ENCODE peak calls at places on chromosome 13, in seven cellular contexts. J is heart left ventricle; M is mucosa of descending colon; A is ascending aorta; X is CD4-positive, alpha-beta T cell; H is A549; Y is neural progenitor cell. U is an unnamed sample. For H3K9me3, the result is how much of the 10 kb centered on the place peaks cover.

GRCh38 chr13:103222683-103223082 is 156.5 kb upstream of the SLC10A2 start:
- DNase-seq in J (no peak), M (no peak), A (no peak), X (no peak), H (no peak), Y (no peak), U (no peak)

GRCh38 chr13:46403851-46404731 is 17.0 kb upstream of the RUBCNL start:
- DNase-seq in J (no peak), M (no peak), A (no peak), X (no peak), H (no peak), Y (no peak), U (no peak)

GRCh38 chr13:109743706-109744453 is 42.5 kb downstream of the IRS2 start:
- DNase-seq in J (no peak), M (no peak), A (no peak), X (no peak), H (peak), Y (no peak), U (no peak)

GRCh38 chr13:93927431-93927830 is 552.1 kb downstream of the DCT start:
- DNase-seq in J (no peak), M (no peak), A (no peak), X (no peak), H (no peak), Y (no peak), U (no peak)

GRCh38 chr13:109400192-109400591 is 386.2 kb downstream of the IRS2 start:
- DNase-seq in J (no peak), M (no peak), A (no peak), X (no peak), H (no peak), Y (no peak), U (no peak)

GRCh38 chr13:106472621-106473020 is 62.8 kb downstream of the EFNB2 start:
- DNase-seq in J (no peak), M (no peak), A (no peak), X (no peak), H (no peak), Y (no peak), U (no peak)

GRCh38 chr13:25928941-25929505 is 122.8 kb downstream of the SHISA2 start:
- DNase-seq in J (no peak), M (no peak), A (no peak), X (no peak), H (no peak), Y (no peak), U (no peak)

GRCh38 chr13:106213028-106213427 is 322.4 kb downstream of the EFNB2 start:
- DNase-seq in J (no peak), M (no peak), A (no peak), X (no peak), H (no peak), Y (peak), U (no peak)

GRCh38 chr13:99034333-99035085 is 56.6 kb upstream of the DOCK9 start:
- DNase-seq in J (no peak), M (no peak), A (no peak), X (no peak), H (no peak), Y (no peak), U (no peak)

GRCh38 chr13:45482571-45483173 is 17.9 kb downstream of the COG3 start:
- DNase-seq in J (no peak), M (no peak), A (no peak), X (no peak), H (no peak), Y (no peak), U (no peak)

GRCh38 chr13:40388617-40389016 is 277.8 kb downstream of the FOXO1 start:
- DNase-seq in J (no peak), M (peak), A (peak), X (peak), H (no peak), Y (no peak), U (no peak)

GRCh38 chr13:67225252-67226159 is 4.6 kb downstream of the PCDH9 start:
- DNase-seq in J (no peak), M (no peak), A (no peak), X (no peak), H (no peak), Y (peak), U (no peak)

GRCh38 chr13:33164331-33164730 is 121.2 kb downstream of the STARD13 start:
- DNase-seq in J (no peak), M (no peak), A (no peak), X (no peak), H (no peak), Y (no peak), U (no peak)

GRCh38 chr13:39597828-39598227 is 5.2 kb downstream of the LHFPL6 start:
- DNase-seq in J (no peak), M (no peak), A (no peak), X (no peak), H (no peak), Y (no peak), U (no peak)

GRCh38 chr13:107117327-107118012 is 549.5 kb upstream of the ARGLU1 start:
- DNase-seq in J (no peak), M (no peak), A (no peak), X (no peak), H (no peak), Y (no peak), U (no peak)

GRCh38 chr13:25977216-25977615 is 74.6 kb downstream of the SHISA2 start:
- DNase-seq in J (no peak), M (no peak), A (no peak), X (no peak), H (no peak), Y (peak), U (no peak)

GRCh38 chr13:22549126-22549525 is 631.7 kb upstream of the SGCG start:
- DNase-seq in J (no peak), M (no peak), A (no peak), X (no peak), H (no peak), Y (no peak), U (no peak)
- H3K9me3 ChIP-seq in J (under half), M (under half), A (under half), X (under half), H (under half), Y (under half), U (under half)

GRCh38 chr13:79990048-79990447 is 350.9 kb downstream of the SPRY2 start:
- DNase-seq in J (no peak), M (no peak), A (no peak), X (no peak), H (no peak), Y (no peak), U (no peak)
- H3K9me3 ChIP-seq in J (under half), M (under half), A (under half), X (under half), H (under half), Y (under half), U (under half)

DNA sequence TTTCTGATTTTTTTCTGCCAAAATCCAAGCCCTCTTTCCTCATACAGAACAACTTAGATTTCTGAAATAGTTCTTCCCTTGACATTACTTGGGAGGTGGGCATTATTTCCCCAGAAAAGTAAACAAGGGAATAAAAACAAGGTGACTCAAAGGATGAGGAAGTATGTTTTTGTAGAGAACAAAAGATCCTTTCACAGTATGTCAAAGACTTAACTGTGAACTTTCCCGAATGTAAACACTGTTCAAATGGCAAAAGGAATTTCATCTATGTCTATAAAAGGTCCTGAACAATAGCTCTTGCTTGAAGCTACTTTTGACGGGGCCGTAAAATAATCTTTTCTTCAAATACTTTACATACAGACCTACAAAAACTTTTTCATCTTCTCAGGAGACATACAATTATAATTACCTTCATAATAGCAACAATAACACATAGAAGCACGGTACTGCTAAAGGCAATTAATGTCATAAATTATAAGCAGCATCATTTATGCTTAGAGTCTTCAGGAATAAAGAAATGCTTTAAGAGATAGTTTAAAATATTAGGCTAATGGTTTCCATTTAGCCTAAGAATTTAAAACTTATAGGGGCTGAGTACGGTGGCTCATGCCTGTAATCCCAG is 191.1 kb downstream of the RGCC start:
- DNase-seq in J (no peak), M (no peak), A (no peak), X (no peak), H (peak), Y (no peak), U (peak)
- H3K9me3 ChIP-seq in J (under half), M (under half), A (under half), X (under half), H (under half), Y (under half), U (under half)

GRCh38 chr13:112331675-112332074 is 44.5 kb upstream of the SPACA7 start:
- DNase-seq in J (no peak), M (no peak), A (no peak), X (no peak), H (no peak), Y (peak), U (no peak)

GRCh38 chr13:112332727-112333126 is 43.4 kb upstream of the SPACA7 start:
- DNase-seq in J (no peak), M (no peak), A (no peak), X (no peak), H (no peak), Y (no peak), U (no peak)

GRCh38 chr13:112333756-112334543 is 42.2 kb upstream of the SPACA7 start:
- DNase-seq in J (no peak), M (no peak), A (no peak), X (no peak), H (peak), Y (no peak), U (no peak)

GRCh38 chr13:112330479-112331407 is 45.4 kb upstream of the SPACA7 start:
- DNase-seq in J (no peak), M (no peak), A (no peak), X (no peak), H (no peak), Y (no peak), U (no peak)

GRCh38 chr13:112335135-112335534 is 41.0 kb upstream of the SPACA7 start:
- DNase-seq in J (no peak), M (no peak), A (no peak), X (no peak), H (no peak), Y (no peak), U (no peak)
- H3K9me3 ChIP-seq in J (under half), M (under half), A (under half), X (under half), H (under half), Y (under half), U (under half)

DNA sequence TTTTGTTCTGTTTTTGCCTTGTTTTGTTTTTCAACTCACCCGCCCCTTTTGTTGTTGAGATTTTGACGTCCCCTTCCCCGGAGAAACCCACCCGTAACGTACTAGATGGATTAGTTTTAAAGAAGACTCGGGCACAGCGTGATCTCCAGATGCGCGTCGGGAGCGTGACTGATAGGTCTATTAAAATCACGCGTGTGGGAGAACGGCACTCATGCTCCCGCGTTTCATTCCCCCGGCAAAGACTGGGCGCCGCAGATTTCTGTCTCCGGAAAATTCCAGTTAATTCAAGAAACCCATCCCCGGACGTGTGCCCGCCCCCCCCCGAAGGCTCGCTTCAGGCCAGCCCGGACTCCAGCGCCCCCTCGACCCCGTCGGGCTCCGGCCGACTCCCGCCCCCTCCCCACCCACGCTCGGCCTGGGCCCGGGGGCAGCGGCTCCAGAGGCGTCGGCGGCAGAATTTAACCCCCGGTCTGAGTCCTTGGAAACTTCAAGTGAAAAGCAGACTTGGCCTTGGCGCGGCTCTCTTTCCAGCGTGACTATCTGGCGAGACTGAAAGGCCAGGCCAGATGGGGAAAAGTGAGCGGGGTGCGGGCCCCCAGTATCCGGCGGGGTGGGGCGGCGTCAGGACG is 5.1 kb downstream of the SOX1 start:
- DNase-seq in J (no peak), M (no peak), A (no peak), X (no peak), H (no peak), Y (peak), U (no peak)
- H3K9me3 ChIP-seq in J (under half), M (under half), A (under half), X (under half), H (under half), Y (under half), U (under half)

GRCh38 chr13:113962386-113962785 is 11.5 kb downstream of the C13orf46 start:
- DNase-seq in J (no peak), M (no peak), A (no peak), X (no peak), H (no peak), Y (no peak), U (no peak)
- H3K9me3 ChIP-seq in J (under half), M (under half), A (under half), X (under half), H (under half), Y (under half), U (under half)

GRCh38 chr13:75508002-75508548 is 26.1 kb upstream of the TBC1D4 start:
- DNase-seq in J (no peak), M (no peak), A (no peak), X (no peak), H (no peak), Y (no peak), U (no peak)

GRCh38 chr13:75512253-75512652 is 25.4 kb downstream of the COMMD6 start:
- DNase-seq in J (no peak), M (no peak), A (no peak), X (no peak), H (no peak), Y (no peak), U (no peak)

GRCh38 chr13:75514080-75515040 is 23.3 kb downstream of the COMMD6 start:
- DNase-seq in J (no peak), M (no peak), A (no peak), X (no peak), H (no peak), Y (no peak), U (no peak)

GRCh38 chr13:75511226-75511625 is 26.4 kb downstream of the COMMD6 start:
- DNase-seq in J (no peak), M (no peak), A (no peak), X (no peak), H (no peak), Y (no peak), U (no peak)

DNA sequence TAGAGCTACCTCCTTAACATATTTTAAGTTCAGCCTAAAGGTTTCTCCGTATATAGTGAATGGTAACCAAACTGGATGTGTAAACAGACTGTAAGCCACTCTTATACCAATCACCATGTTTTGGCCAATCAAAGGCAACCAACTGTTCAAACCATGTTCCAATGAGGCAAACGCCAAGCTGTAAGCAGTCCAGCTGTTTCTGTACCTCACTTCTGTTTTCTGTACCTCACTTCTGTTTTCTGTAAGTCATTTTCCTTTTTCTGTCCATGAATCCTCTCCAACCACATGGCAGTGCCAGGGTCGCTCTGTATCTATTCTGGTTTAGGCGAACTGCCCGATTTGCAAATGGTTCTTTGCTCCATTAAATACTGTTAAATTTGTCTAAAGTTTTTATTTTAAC is 24.4 kb downstream of the COMMD6 start:
- DNase-seq in J (no peak), M (no peak), A (no peak), X (no peak), H (no peak), Y (no peak), U (no peak)
- H3K9me3 ChIP-seq in J (under half), M (under half), A (under half), X (under half), H (under half), Y (under half), U (under half)